ENCODE peak calls at places on chromosomes 16 and 17, in ten cellular contexts. T is stimulated activated naive CD4-positive, alpha-beta T cell; P is astrocyte of the spinal cord; R is psoas muscle; A is cardiac muscle cell; S is T-helper 1 cell; U is cardiac fibroblast; G is stimulated activated naive B cell treated with anti-CD40 and anti-IgM and Interleukin-4, amounts not matched to agents 10 μg/mL and 1 μg/mL and 100 μg/mL, for 72 hours; Q is uterus; C is NCI-H526 treated with DMSO at 0.1 percent for 48 hours. O is an unnamed sample.

GRCh38 chr16:89723279-89724250 is 2.2 kb downstream of the ZNF276 start:
- DNase-seq in A (peak), P (peak), U (peak), C (no peak), G (no peak), T (peak), S (peak), R (no peak), Q (no peak), O (no peak)

GRCh38 chr17:44766409-44767038 is 7.7 kb downstream of the ADAM11 start:
- DNase-seq in A (no peak), G (no peak), C (no peak), Q (no peak), S (no peak), T (no peak), R (no peak), P (no peak), U (no peak), O (no peak)

GRCh38 chr16:69814561-69814960 is 52.4 kb downstream of the WWP2 start:
- DNase-seq in T (no peak), G (no peak), C (no peak), S (no peak), P (no peak), R (no peak), A (no peak), Q (no peak), U (no peak), O (no peak)

GRCh38 chr16:84840687-84841627 is 21.2 kb downstream of the CRISPLD2 start:
- DNase-seq in C (no peak), S (no peak), A (no peak), Q (no peak), U (no peak), T (no peak), R (no peak), P (no peak), G (no peak), O (no peak)

GRCh38 chr17:48995871-48996695 is 1.1 kb upstream of the IGF2BP1 start:
- DNase-seq in R (no peak), S (no peak), C (no peak), Q (no peak), T (no peak), U (no peak), A (no peak), P (peak), G (no peak), O (peak)

GRCh38 chr17:8939496-8940334 is 25.8 kb downstream of the PIK3R5 start:
- DNase-seq in S (peak), T (peak), P (no peak), U (no peak), A (no peak), C (no peak), G (peak), R (no peak), Q (no peak), O (no peak)

GRCh38 chr16:48608452-48608851 is 1.5 kb downstream of the N4BP1 start:
- DNase-seq in U (no peak), A (no peak), R (no peak), Q (no peak), C (no peak), S (peak), T (peak), P (no peak), G (no peak), O (no peak)

GRCh38 chr16:24999088-24999670 is 16.0 kb downstream of the ARHGAP17 start:
- DNase-seq in R (no peak), P (no peak), C (no peak), G (no peak), T (no peak), S (no peak), U (no peak), Q (no peak), A (no peak), O (no peak)

GRCh38 chr17:386145-386876 is 33.7 kb upstream of the RPH3AL start:
- DNase-seq in T (peak), P (peak), S (peak), Q (peak), U (peak), C (no peak), R (peak), A (peak), G (peak), O (no peak)

GRCh38 chr16:23847938-23848337 is 12.2 kb downstream of the PRKCB start:
- DNase-seq in T (peak), C (no peak), G (no peak), R (no peak), A (no peak), S (peak), Q (no peak), P (no peak), U (no peak), O (no peak)

GRCh38 chr17:50346313-50347086 is 574 bp downstream of the XYLT2 start:
- DNase-seq in C (peak), Q (peak), P (no peak), U (no peak), S (peak), T (no peak), A (peak), G (peak), R (peak), O (no peak)

GRCh38 chr17:3447625-3448024 is 14.0 kb upstream of the OR1E2 start:
- DNase-seq in T (no peak), S (no peak), U (peak), P (no peak), R (no peak), G (no peak), A (peak), Q (no peak), C (no peak), O (no peak)

GRCh38 chr16:10616744-10617640 is 36.6 kb upstream of the EMP2 start:
- DNase-seq in C (peak), A (peak), G (no peak), S (no peak), T (no peak), R (peak), U (peak), P (peak), Q (peak), O (no peak)

GRCh38 chr17:76411247-76411646 is 26.8 kb downstream of the SPHK1 start:
- DNase-seq in P (no peak), T (no peak), R (no peak), A (no peak), S (no peak), C (no peak), U (no peak), G (no peak), Q (no peak), O (no peak)

GRCh38 chr17:58284613-58285421 is 4.1 kb upstream of the MPO start:
- DNase-seq in P (no peak), T (no peak), G (no peak), A (peak), U (no peak), R (no peak), S (no peak), C (no peak), Q (no peak), O (no peak)

GRCh38 chr16:82134884-82135283 is 35.1 kb downstream of the MPHOSPH6 start:
- DNase-seq in Q (no peak), P (no peak), R (no peak), G (no peak), U (no peak), A (peak), T (no peak), C (no peak), S (no peak), O (no peak)

GRCh38 chr17:57106107-57106835 is 21.2 kb downstream of the AKAP1 start:
- DNase-seq in U (no peak), T (no peak), P (no peak), R (peak), A (no peak), Q (no peak), S (no peak), C (no peak), G (no peak), O (no peak)

GRCh38 chr17:3875317-3875716 is 17.5 kb downstream of the CAMKK1 start:
- DNase-seq in G (no peak), C (no peak), R (no peak), Q (no peak), A (no peak), T (no peak), U (no peak), S (no peak), P (no peak), O (no peak)

GRCh38 chr17:77848257-77848656 is 110.2 kb upstream of the TNRC6C start:
- DNase-seq in A (no peak), T (no peak), Q (no peak), C (no peak), R (no peak), U (no peak), P (no peak), G (no peak), S (no peak), O (no peak)

GRCh38 chr16:11977206-11978041 is 890 bp downstream of the SNX29 start:
- DNase-seq in T (no peak), A (peak), S (no peak), C (no peak), Q (peak), R (peak), G (no peak), U (peak), P (peak), O (no peak)

GRCh38 chr16:52546291-52546941 is 527 bp downstream of the TOX3 start:
- DNase-seq in S (no peak), A (no peak), U (no peak), Q (no peak), C (no peak), G (no peak), T (no peak), R (peak), P (no peak), O (no peak)

GRCh38 chr16:74469946-74470478 is 48.7 kb upstream of the CLEC18B start:
- DNase-seq in T (no peak), A (no peak), G (no peak), U (no peak), P (no peak), R (no peak), Q (no peak), C (no peak), S (no peak), O (no peak)

GRCh38 chr17:74770498-74771318 is 5.4 kb downstream of the NAT9 start:
- DNase-seq in S (peak), T (peak), C (peak), G (peak), U (peak), A (peak), P (peak), Q (no peak), R (peak), O (no peak)

GRCh38 chr17:3804503-3804931 is 3.5 kb upstream of the ITGAE start:
- DNase-seq in R (no peak), G (peak), U (peak), T (no peak), Q (no peak), P (peak), C (no peak), S (no peak), A (peak), O (no peak)

GRCh38 chr16:51392651-51393187 is 241.6 kb upstream of the SALL1 start:
- DNase-seq in Q (no peak), U (peak), R (peak), C (peak), T (no peak), G (no peak), A (peak), S (no peak), P (peak), O (no peak)

GRCh38 chr17:78925234-78925633 is at the start of gene TIMP2:
- DNase-seq in R (peak), G (peak), A (peak), C (peak), U (peak), P (peak), T (peak), Q (peak), S (peak), O (no peak)

GRCh38 chr17:62898239-62898864 is 67.7 kb upstream of the TANC2 start:
- DNase-seq in Q (no peak), U (peak), A (peak), P (no peak), C (no peak), G (no peak), S (no peak), R (no peak), T (no peak), O (no peak)

GRCh38 chr17:66625321-66625767 is 209.6 kb upstream of the CACNG5 start:
- DNase-seq in P (peak), R (no peak), Q (no peak), C (peak), A (peak), G (no peak), U (peak), S (no peak), T (no peak), O (no peak)

GRCh38 chr16:58515871-58516767 is 802 bp downstream of the SETD6 start:
- DNase-seq in R (peak), Q (no peak), P (no peak), G (no peak), U (peak), S (no peak), A (peak), C (no peak), T (peak), O (peak)

GRCh38 chr17:79631640-79632431 is 21.0 kb upstream of the RBFOX3 start:
- DNase-seq in G (no peak), T (no peak), A (no peak), P (no peak), S (no peak), R (no peak), C (no peak), U (no peak), Q (no peak), O (peak)

GRCh38 chr16:30934827-30935557 is 11.6 kb downstream of the FBXL19 start:
- DNase-seq in T (no peak), U (peak), C (no peak), Q (no peak), R (peak), P (peak), G (no peak), S (no peak), A (peak), O (no peak)

GRCh38 chr17:29930399-29931010 is 477 bp upstream of the SSH2 start:
- DNase-seq in G (no peak), R (no peak), C (peak), T (peak), U (no peak), S (no peak), P (no peak), A (no peak), Q (no peak), O (no peak)

GRCh38 chr16:79767597-79768280 is 167.2 kb upstream of the MAF start:
- DNase-seq in U (peak), G (no peak), A (peak), T (no peak), P (peak), R (no peak), C (no peak), Q (peak), S (no peak), O (no peak)

GRCh38 chr17:48045270-48046001 is 2.7 kb upstream of the NFE2L1 start:
- DNase-seq in G (no peak), S (no peak), Q (no peak), C (no peak), U (no peak), T (no peak), R (no peak), A (no peak), P (no peak), O (no peak)

GRCh38 chr17:65684631-65685030 is 123.2 kb upstream of the AXIN2 start:
- DNase-seq in G (no peak), A (no peak), P (no peak), R (no peak), Q (no peak), C (no peak), T (no peak), U (peak), S (no peak), O (no peak)

GRCh38 chr16:84595052-84595481 is 22.8 kb downstream of the COTL1 start:
- DNase-seq in R (no peak), S (no peak), Q (peak), P (no peak), A (no peak), G (no peak), C (no peak), T (no peak), U (no peak), O (no peak)

GRCh38 chr17:76071497-76072148 is 694 bp downstream of the SRP68 start:
- DNase-seq in U (no peak), S (no peak), R (no peak), G (no peak), C (no peak), A (no peak), P (no peak), T (no peak), Q (no peak), O (no peak)

GRCh38 chr17:57375770-57376181 is 119.5 kb downstream of the MSI2 start:
- DNase-seq in Q (no peak), A (no peak), R (no peak), S (no peak), C (no peak), P (no peak), T (no peak), G (no peak), U (no peak), O (no peak)

O was measured in vagina.